ENCODE peak calls at places on chromosomes 1 and 21, in seven cellular contexts. One of them, this sample, is unnamed.

GRCh38 chr21:45629046-45629981 is 14.2 kb upstream of the PCBP3 start:
- DNase-seq in AG09309: no peak
- DNase-seq in midbrain: no peak
- DNase-seq in neuronal stem cell: no peak
- DNase-seq in globus pallidus: no peak
- DNase-seq in CD8-positive, alpha-beta memory T cell: no peak
- DNase-seq in activated gamma-delta T cell treated with anti-CD3 and anti-CD28 coated beads, Interleukin-2, amount 50 U/mL, for 16 hours: no peak
- DNase-seq in this sample: no peak

GRCh38 chr1:247747616-247748015 is 325 bp downstream of the OR14A2 start:
- DNase-seq in AG09309: no peak
- DNase-seq in neuronal stem cell: no peak
- DNase-seq in activated gamma-delta T cell treated with anti-CD3 and anti-CD28 coated beads, Interleukin-2, amount 50 U/mL, for 16 hours: no peak
- DNase-seq in CD8-positive, alpha-beta memory T cell: no peak
- DNase-seq in midbrain: no peak
- DNase-seq in globus pallidus: no peak
- DNase-seq in this sample: no peak

GRCh38 chr1:234779160-234779538 is 169.2 kb upstream of the IRF2BP2 start:
- DNase-seq in neuronal stem cell: no peak
- DNase-seq in CD8-positive, alpha-beta memory T cell: no peak
- DNase-seq in AG09309: no peak
- DNase-seq in activated gamma-delta T cell treated with anti-CD3 and anti-CD28 coated beads, Interleukin-2, amount 50 U/mL, for 16 hours: no peak
- DNase-seq in globus pallidus: no peak
- DNase-seq in midbrain: no peak
- DNase-seq in this sample: no peak

GRCh38 chr1:6998267-6998666 is 213.0 kb downstream of the CAMTA1 start:
- DNase-seq in CD8-positive, alpha-beta memory T cell: no peak
- DNase-seq in AG09309: no peak
- DNase-seq in neuronal stem cell: no peak
- DNase-seq in midbrain: no peak
- DNase-seq in globus pallidus: no peak
- DNase-seq in activated gamma-delta T cell treated with anti-CD3 and anti-CD28 coated beads, Interleukin-2, amount 50 U/mL, for 16 hours: no peak
- DNase-seq in this sample: no peak

GRCh38 chr1:109775408-109775807 is 11.7 kb upstream of the EPS8L3 start:
- DNase-seq in globus pallidus: no peak
- DNase-seq in CD8-positive, alpha-beta memory T cell: no peak
- DNase-seq in neuronal stem cell: no peak
- DNase-seq in activated gamma-delta T cell treated with anti-CD3 and anti-CD28 coated beads, Interleukin-2, amount 50 U/mL, for 16 hours: no peak
- DNase-seq in midbrain: no peak
- DNase-seq in AG09309: no peak
- DNase-seq in this sample: no peak

GRCh38 chr1:45275054-45275453 is 51.6 kb upstream of the HPDL start:
- DNase-seq in AG09309: no peak
- DNase-seq in neuronal stem cell: no peak
- DNase-seq in activated gamma-delta T cell treated with anti-CD3 and anti-CD28 coated beads, Interleukin-2, amount 50 U/mL, for 16 hours: no peak
- DNase-seq in CD8-positive, alpha-beta memory T cell: no peak
- DNase-seq in globus pallidus: peak; percentile 74
- DNase-seq in midbrain: peak; percentile 14
- DNase-seq in this sample: no peak

GRCh38 chr1:41396084-41396483 is 34.9 kb downstream of the FOXO6 start:
- DNase-seq in globus pallidus: no peak
- DNase-seq in midbrain: no peak
- DNase-seq in AG09309: no peak
- DNase-seq in CD8-positive, alpha-beta memory T cell: no peak
- DNase-seq in activated gamma-delta T cell treated with anti-CD3 and anti-CD28 coated beads, Interleukin-2, amount 50 U/mL, for 16 hours: no peak
- DNase-seq in neuronal stem cell: no peak
- DNase-seq in this sample: no peak

GRCh38 chr1:214471458-214471857 is 79.9 kb downstream of the PTPN14 start:
- DNase-seq in AG09309: no peak
- DNase-seq in CD8-positive, alpha-beta memory T cell: no peak
- DNase-seq in globus pallidus: no peak
- DNase-seq in activated gamma-delta T cell treated with anti-CD3 and anti-CD28 coated beads, Interleukin-2, amount 50 U/mL, for 16 hours: no peak
- DNase-seq in midbrain: no peak
- DNase-seq in neuronal stem cell: no peak
- DNase-seq in this sample: no peak

GRCh38 chr1:67572594-67573221 is 112.3 kb upstream of the GADD45A start:
- DNase-seq in CD8-positive, alpha-beta memory T cell: no peak
- DNase-seq in midbrain: no peak
- DNase-seq in activated gamma-delta T cell treated with anti-CD3 and anti-CD28 coated beads, Interleukin-2, amount 50 U/mL, for 16 hours: no peak
- DNase-seq in AG09309: no peak
- DNase-seq in globus pallidus: no peak
- DNase-seq in neuronal stem cell: no peak
- DNase-seq in this sample: no peak

GRCh38 chr21:16563111-16563510 is 833.3 kb downstream of the USP25 start:
- DNase-seq in midbrain: no peak
- DNase-seq in neuronal stem cell: no peak
- DNase-seq in activated gamma-delta T cell treated with anti-CD3 and anti-CD28 coated beads, Interleukin-2, amount 50 U/mL, for 16 hours: no peak
- DNase-seq in AG09309: no peak
- DNase-seq in globus pallidus: no peak
- DNase-seq in CD8-positive, alpha-beta memory T cell: no peak
- DNase-seq in this sample: no peak

GRCh38 chr1:51612349-51612982 is 4.4 kb upstream of the OSBPL9 start:
- DNase-seq in globus pallidus: no peak
- DNase-seq in CD8-positive, alpha-beta memory T cell: no peak
- DNase-seq in neuronal stem cell: no peak
- DNase-seq in AG09309: no peak
- DNase-seq in midbrain: no peak
- DNase-seq in activated gamma-delta T cell treated with anti-CD3 and anti-CD28 coated beads, Interleukin-2, amount 50 U/mL, for 16 hours: no peak
- DNase-seq in this sample: no peak

GRCh38 chr1:51192213-51192843 is 43.7 kb upstream of the RNF11 start:
- DNase-seq in neuronal stem cell: peak; percentile 67
- DNase-seq in AG09309: peak; percentile 63
- DNase-seq in activated gamma-delta T cell treated with anti-CD3 and anti-CD28 coated beads, Interleukin-2, amount 50 U/mL, for 16 hours: peak; percentile 22
- DNase-seq in CD8-positive, alpha-beta memory T cell: peak; percentile 22
- DNase-seq in midbrain: peak; percentile 57
- DNase-seq in globus pallidus: peak; percentile 69
- DNase-seq in this sample: peak; percentile 64

GRCh38 chr21:44708866-44709425 is 2.4 kb downstream of the TSPEAR start:
- DNase-seq in neuronal stem cell: no peak
- DNase-seq in midbrain: no peak
- DNase-seq in globus pallidus: no peak
- DNase-seq in CD8-positive, alpha-beta memory T cell: no peak
- DNase-seq in AG09309: no peak
- DNase-seq in activated gamma-delta T cell treated with anti-CD3 and anti-CD28 coated beads, Interleukin-2, amount 50 U/mL, for 16 hours: no peak
- DNase-seq in this sample: no peak

GRCh38 chr1:34316773-34317172 is 140.1 kb downstream of the C1orf94 start:
- DNase-seq in globus pallidus: no peak
- DNase-seq in activated gamma-delta T cell treated with anti-CD3 and anti-CD28 coated beads, Interleukin-2, amount 50 U/mL, for 16 hours: no peak
- DNase-seq in neuronal stem cell: no peak
- DNase-seq in midbrain: no peak
- DNase-seq in AG09309: no peak
- DNase-seq in CD8-positive, alpha-beta memory T cell: no peak
- DNase-seq in this sample: no peak

GRCh38 chr1:23996700-23997229 is 16.6 kb upstream of the SRSF10 start:
- DNase-seq in midbrain: no peak
- DNase-seq in CD8-positive, alpha-beta memory T cell: no peak
- DNase-seq in neuronal stem cell: no peak
- DNase-seq in activated gamma-delta T cell treated with anti-CD3 and anti-CD28 coated beads, Interleukin-2, amount 50 U/mL, for 16 hours: no peak
- DNase-seq in AG09309: no peak
- DNase-seq in globus pallidus: no peak
- DNase-seq in this sample: no peak

GRCh38 chr1:210264521-210265380 is 32.2 kb downstream of the SERTAD4 start:
- DNase-seq in midbrain: peak; percentile 22
- DNase-seq in activated gamma-delta T cell treated with anti-CD3 and anti-CD28 coated beads, Interleukin-2, amount 50 U/mL, for 16 hours: no peak
- DNase-seq in neuronal stem cell: no peak
- DNase-seq in CD8-positive, alpha-beta memory T cell: no peak
- DNase-seq in AG09309: no peak
- DNase-seq in globus pallidus: no peak
- DNase-seq in this sample: no peak

GRCh38 chr1:183244466-183244865 is 58.4 kb downstream of the LAMC2 start:
- DNase-seq in midbrain: no peak
- DNase-seq in activated gamma-delta T cell treated with anti-CD3 and anti-CD28 coated beads, Interleukin-2, amount 50 U/mL, for 16 hours: no peak
- DNase-seq in neuronal stem cell: no peak
- DNase-seq in AG09309: peak; percentile 67
- DNase-seq in CD8-positive, alpha-beta memory T cell: no peak
- DNase-seq in globus pallidus: no peak
- DNase-seq in this sample: no peak

GRCh38 chr1:25782608-25783201 is 17.3 kb upstream of the SELENON start:
- DNase-seq in midbrain: no peak
- DNase-seq in AG09309: no peak
- DNase-seq in CD8-positive, alpha-beta memory T cell: no peak
- DNase-seq in activated gamma-delta T cell treated with anti-CD3 and anti-CD28 coated beads, Interleukin-2, amount 50 U/mL, for 16 hours: no peak
- DNase-seq in neuronal stem cell: no peak
- DNase-seq in globus pallidus: no peak
- DNase-seq in this sample: no peak

GRCh38 chr1:19164274-19165015 is 45.6 kb downstream of the UBR4 start:
- DNase-seq in CD8-positive, alpha-beta memory T cell: no peak
- DNase-seq in globus pallidus: no peak
- DNase-seq in AG09309: no peak
- DNase-seq in activated gamma-delta T cell treated with anti-CD3 and anti-CD28 coated beads, Interleukin-2, amount 50 U/mL, for 16 hours: no peak
- DNase-seq in neuronal stem cell: no peak
- DNase-seq in midbrain: no peak
- DNase-seq in this sample: no peak

GRCh38 chr1:203547147-203547546 is 53.2 kb downstream of the OPTC start:
- DNase-seq in globus pallidus: no peak
- DNase-seq in midbrain: no peak
- DNase-seq in AG09309: no peak
- DNase-seq in CD8-positive, alpha-beta memory T cell: no peak
- DNase-seq in neuronal stem cell: no peak
- DNase-seq in activated gamma-delta T cell treated with anti-CD3 and anti-CD28 coated beads, Interleukin-2, amount 50 U/mL, for 16 hours: no peak
- DNase-seq in this sample: no peak

GRCh38 chr1:154720328-154721301 is 112.6 kb upstream of the ADAR start:
- DNase-seq in midbrain: no peak
- DNase-seq in AG09309: no peak
- DNase-seq in neuronal stem cell: no peak
- DNase-seq in activated gamma-delta T cell treated with anti-CD3 and anti-CD28 coated beads, Interleukin-2, amount 50 U/mL, for 16 hours: no peak
- DNase-seq in globus pallidus: peak; percentile 45
- DNase-seq in CD8-positive, alpha-beta memory T cell: no peak
- DNase-seq in this sample: no peak

GRCh38 chr1:230509281-230509977 is 83.3 kb upstream of the PGBD5 start:
- DNase-seq in CD8-positive, alpha-beta memory T cell: no peak
- DNase-seq in midbrain: no peak
- DNase-seq in activated gamma-delta T cell treated with anti-CD3 and anti-CD28 coated beads, Interleukin-2, amount 50 U/mL, for 16 hours: no peak
- DNase-seq in globus pallidus: no peak
- DNase-seq in neuronal stem cell: no peak
- DNase-seq in AG09309: peak; percentile 38
- DNase-seq in this sample: peak; percentile 15

GRCh38 chr21:35349378-35350080 is 300.4 kb upstream of the RUNX1 start:
- DNase-seq in globus pallidus: no peak
- DNase-seq in midbrain: no peak
- DNase-seq in AG09309: no peak
- DNase-seq in activated gamma-delta T cell treated with anti-CD3 and anti-CD28 coated beads, Interleukin-2, amount 50 U/mL, for 16 hours: no peak
- DNase-seq in neuronal stem cell: no peak
- DNase-seq in CD8-positive, alpha-beta memory T cell: no peak
- DNase-seq in this sample: no peak

GRCh38 chr1:145994391-145995120 is 1.8 kb downstream of the TXNIP start:
- DNase-seq in AG09309: no peak
- DNase-seq in neuronal stem cell: no peak
- DNase-seq in activated gamma-delta T cell treated with anti-CD3 and anti-CD28 coated beads, Interleukin-2, amount 50 U/mL, for 16 hours: no peak
- DNase-seq in CD8-positive, alpha-beta memory T cell: no peak
- DNase-seq in globus pallidus: no peak
- DNase-seq in midbrain: no peak
- DNase-seq in this sample: no peak

GRCh38 chr1:244730153-244730933 is 77.4 kb downstream of the DESI2 start:
- DNase-seq in CD8-positive, alpha-beta memory T cell: peak; percentile 9
- DNase-seq in AG09309: no peak
- DNase-seq in globus pallidus: peak; percentile 14
- DNase-seq in activated gamma-delta T cell treated with anti-CD3 and anti-CD28 coated beads, Interleukin-2, amount 50 U/mL, for 16 hours: no peak
- DNase-seq in midbrain: peak; percentile 25
- DNase-seq in neuronal stem cell: peak; percentile 15
- DNase-seq in this sample: no peak

GRCh38 chr1:68276448-68276847 is 44.1 kb upstream of the WLS start:
- DNase-seq in neuronal stem cell: no peak
- DNase-seq in globus pallidus: no peak
- DNase-seq in midbrain: no peak
- DNase-seq in activated gamma-delta T cell treated with anti-CD3 and anti-CD28 coated beads, Interleukin-2, amount 50 U/mL, for 16 hours: no peak
- DNase-seq in CD8-positive, alpha-beta memory T cell: no peak
- DNase-seq in AG09309: no peak
- DNase-seq in this sample: no peak

GRCh38 chr1:97238816-97239215 is 517.2 kb downstream of the PTBP2 start:
- DNase-seq in AG09309: no peak
- DNase-seq in neuronal stem cell: no peak
- DNase-seq in CD8-positive, alpha-beta memory T cell: no peak
- DNase-seq in activated gamma-delta T cell treated with anti-CD3 and anti-CD28 coated beads, Interleukin-2, amount 50 U/mL, for 16 hours: no peak
- DNase-seq in midbrain: no peak
- DNase-seq in globus pallidus: no peak
- DNase-seq in this sample: no peak

This sample was measured in HFF-Myc.